ENCODE peak calls at places on chromosome 15, in nine cellular contexts. T, N, K, L, P, H, V, G and E are unnamed samples.

GRCh38 chr15:46607103-46607502 is 972.3 kb downstream of the SQOR start:
- DNase-seq in T (no peak), N (no peak), K (no peak), L (no peak), P (no peak), H (no peak), V (no peak), G (no peak), E (no peak)

GRCh38 chr15:45180201-45180600 is 7.6 kb downstream of the SHF start:
- DNase-seq in T (no peak), N (peak; percentile 49), K (no peak), L (no peak), P (peak; percentile 89), H (no peak), V (no peak), G (no peak), E (peak; percentile 74)

GRCh38 chr15:93617443-93617842 is 528.4 kb upstream of the RGMA start:
- DNase-seq in T (no peak), N (no peak), K (no peak), L (no peak), P (no peak), H (no peak), V (no peak), G (no peak), E (no peak)

GRCh38 chr15:55224892-55225291 is 28.2 kb upstream of the RSL24D1 start:
- DNase-seq in T (no peak), N (peak; percentile 35), K (no peak), L (no peak), P (no peak), H (no peak), V (no peak), G (no peak), E (no peak)

GRCh38 chr15:42084465-42085235 is 9.7 kb downstream of the PLA2G4D start:
- DNase-seq in T (peak; percentile 8), N (no peak), K (peak; percentile 65), L (peak; percentile 91), P (peak; percentile 45), H (no peak), V (peak; percentile 63), G (no peak), E (peak; percentile 98)

GRCh38 chr15:40594429-40594836 is 384 bp downstream of the KNL1 start:
- DNase-seq in T (no peak), N (no peak), K (no peak), L (peak; percentile 77), P (peak; percentile 61), H (no peak), V (no peak), G (peak; percentile 67), E (no peak)

GRCh38 chr15:64634020-64634419 is 141.4 kb downstream of the RBPMS2 start:
- DNase-seq in T (no peak), N (peak; percentile 49), K (peak; percentile 15), L (no peak), P (no peak), H (no peak), V (no peak), G (no peak), E (no peak)

GRCh38 chr15:41659190-41659589 is 1.0 kb upstream of the MGA start:
- DNase-seq in T (no peak), N (no peak), K (no peak), L (no peak), P (no peak), H (no peak), V (no peak), G (no peak), E (peak; percentile 25)

GRCh38 chr15:40309344-40309862 is 1.7 kb upstream of the PLCB2 start:
- DNase-seq in T (no peak), N (no peak), K (no peak), L (no peak), P (no peak), H (no peak), V (no peak), G (no peak), E (no peak)

GRCh38 chr15:78003539-78004008 is 73.9 kb downstream of the TBC1D2B start:
- DNase-seq in T (no peak), N (no peak), K (no peak), L (no peak), P (no peak), H (no peak), V (no peak), G (peak; percentile 58), E (no peak)

GRCh38 chr15:98835889-98836288 is 171.7 kb downstream of the PGPEP1L start:
- DNase-seq in T (no peak), N (no peak), K (no peak), L (no peak), P (no peak), H (no peak), V (no peak), G (no peak), E (no peak)

GRCh38 chr15:89482139-89482538 is 14.2 kb downstream of the RHCG start:
- DNase-seq in T (no peak), N (no peak), K (no peak), L (no peak), P (no peak), H (no peak), V (no peak), G (no peak), E (peak; percentile 86)

GRCh38 chr15:62625421-62626033 is 417.0 kb upstream of the TPM1 start:
- DNase-seq in T (no peak), N (no peak), K (no peak), L (peak; percentile 82), P (no peak), H (no peak), V (no peak), G (no peak), E (no peak)

GRCh38 chr15:26773485-26773877 is 615 bp upstream of the GABRB3 start:
- DNase-seq in T (peak; percentile 3), N (no peak), K (no peak), L (peak; percentile 17), P (no peak), H (no peak), V (no peak), G (no peak), E (peak; percentile 72)

GRCh38 chr15:90479656-90480055 is 50.1 kb upstream of the CRTC3 start:
- DNase-seq in T (no peak), N (peak; percentile 32), K (no peak), L (peak; percentile 16), P (no peak), H (no peak), V (no peak), G (no peak), E (no peak)

GRCh38 chr15:76060098-76060989 is 559 bp downstream of the TMEM266 start:
- DNase-seq in T (no peak), N (no peak), K (no peak), L (no peak), P (no peak), H (no peak), V (no peak), G (no peak), E (no peak)

GRCh38 chr15:93331545-93332117 is 242.6 kb upstream of the RGMA start:
- DNase-seq in T (no peak), N (no peak), K (no peak), L (no peak), P (no peak), H (no peak), V (no peak), G (peak; percentile 73), E (no peak)

GRCh38 chr15:40697916-40698315 is 2.9 kb downstream of the RAD51 start:
- DNase-seq in T (no peak), N (no peak), K (no peak), L (no peak), P (no peak), H (no peak), V (no peak), G (no peak), E (no peak)

GRCh38 chr15:37765809-37766208 is 168.6 kb upstream of the TMCO5A start:
- DNase-seq in T (no peak), N (no peak), K (no peak), L (peak; percentile 9), P (no peak), H (no peak), V (no peak), G (no peak), E (no peak)

GRCh38 chr15:40803076-40803475 is 3.8 kb upstream of the ZFYVE19 start:
- DNase-seq in T (no peak), N (no peak), K (no peak), L (no peak), P (no peak), H (no peak), V (no peak), G (no peak), E (no peak)

GRCh38 chr15:28985691-28986090 is 99.9 kb downstream of the APBA2 start:
- DNase-seq in T (no peak), N (no peak), K (no peak), L (no peak), P (no peak), H (no peak), V (no peak), G (no peak), E (no peak)

GRCh38 chr15:73897441-73898261 is 24.3 kb downstream of the TBC1D21 start:
- DNase-seq in T (no peak), N (peak; percentile 68), K (peak; percentile 55), L (peak; percentile 95), P (peak; percentile 84), H (no peak), V (no peak), G (no peak), E (peak; percentile 98)

GRCh38 chr15:63041982-63042878 is at the start of gene TPM1:
- DNase-seq in T (no peak), N (peak; percentile 67), K (peak; percentile 94), L (peak; percentile 96), P (peak; percentile 91), H (no peak), V (peak; percentile 90), G (peak; percentile 97), E (peak; percentile 98)

GRCh38 chr15:83694030-83694429 is 40.1 kb downstream of the ADAMTSL3 start:
- DNase-seq in T (no peak), N (peak; percentile 45), K (no peak), L (no peak), P (peak; percentile 78), H (no peak), V (no peak), G (no peak), E (peak; percentile 69)

GRCh38 chr15:36449662-36450145 is 129.7 kb upstream of the CDIN1 start:
- DNase-seq in T (no peak), N (no peak), K (no peak), L (no peak), P (no peak), H (no peak), V (no peak), G (no peak), E (no peak)

GRCh38 chr15:57085267-57085666 is 166.8 kb downstream of the TCF12 start:
- DNase-seq in T (no peak), N (peak; percentile 14), K (no peak), L (no peak), P (no peak), H (no peak), V (no peak), G (no peak), E (no peak)

GRCh38 chr15:36863551-36863950 is 236.8 kb downstream of the MEIS2 start:
- DNase-seq in T (no peak), N (no peak), K (no peak), L (no peak), P (no peak), H (no peak), V (no peak), G (no peak), E (no peak)

GRCh38 chr15:71296032-71296686 is 180.9 kb downstream of the THSD4 start:
- DNase-seq in T (no peak), N (peak; percentile 58), K (no peak), L (no peak), P (peak; percentile 43), H (no peak), V (no peak), G (no peak), E (no peak)

GRCh38 chr15:79609501-79609900 is 177.4 kb downstream of the MINAR1 start:
- DNase-seq in T (no peak), N (no peak), K (no peak), L (no peak), P (peak; percentile 14), H (no peak), V (no peak), G (no peak), E (no peak)

GRCh38 chr15:71705151-71705550 is 105.2 kb upstream of the NR2E3 start:
- DNase-seq in T (no peak), N (no peak), K (no peak), L (peak; percentile 61), P (no peak), H (no peak), V (no peak), G (no peak), E (no peak)